ENCODE peak calls at places on chromosomes 4 and X, in five cellular contexts. J, M, Q, P and G are unnamed samples.

GRCh38 chr4:1565598-1566295 is 118.4 kb downstream of the FAM53A start:
- DNase-seq in M (no peak), J (no peak), Q (no peak), P (no peak), G (no peak)

GRCh38 chrX:133495464-133496391 is 80.4 kb upstream of the GPC4 start:
- DNase-seq in Q (peak), J (no peak), P (peak), M (peak), G (no peak)

GRCh38 chr4:169184236-169184635 is 86.5 kb downstream of the SH3RF1 start:
- DNase-seq in M (no peak), P (no peak), J (no peak), Q (peak), G (no peak)

GRCh38 chrX:20267924-20268701 is 1.4 kb upstream of the RPS6KA3 start:
- DNase-seq in P (peak), M (peak), J (no peak), Q (peak), G (no peak)

GRCh38 chr4:99723555-99724450 is 66.2 kb upstream of the C4orf54 start:
- DNase-seq in J (peak), M (peak), Q (peak), P (peak), G (peak)

GRCh38 chr4:40887690-40888089 is 137.9 kb downstream of the NSUN7 start:
- DNase-seq in M (peak), Q (peak), P (no peak), J (no peak), G (peak)

GRCh38 chrX:30275498-30275897 is 28.6 kb downstream of the MAGEB1 start:
- DNase-seq in P (no peak), M (peak), Q (peak), J (peak), G (no peak)

GRCh38 chr4:38461342-38461741 is 202.7 kb upstream of the KLF3 start:
- DNase-seq in J (no peak), P (no peak), Q (peak), M (peak), G (no peak)

GRCh38 chrX:122244080-122244479 is 940.0 kb upstream of the GRIA3 start:
- DNase-seq in M (no peak), Q (no peak), J (no peak), P (no peak), G (no peak)

GRCh38 chr4:13535118-13535517 is 9.2 kb downstream of the NKX3-2 start:
- DNase-seq in J (no peak), Q (no peak), M (no peak), P (no peak), G (no peak)

GRCh38 chr4:144750348-144750747 is 104.4 kb downstream of the HHIP start:
- DNase-seq in M (no peak), P (no peak), J (no peak), Q (no peak), G (no peak)

GRCh38 chr4:41438564-41438963 is 99.4 kb upstream of the LIMCH1 start:
- DNase-seq in P (no peak), Q (no peak), J (no peak), M (peak), G (no peak)

GRCh38 chrX:5733483-5733882 is 495.2 kb downstream of the NLGN4X start:
- DNase-seq in J (no peak), M (no peak), Q (no peak), P (no peak), G (no peak)

GRCh38 chr4:5014007-5014682 is 5.1 kb downstream of the CYTL1 start:
- DNase-seq in M (no peak), P (no peak), J (no peak), Q (no peak), G (no peak)

GRCh38 chrX:17590892-17591740 is 146.2 kb upstream of the SCML1 start:
- DNase-seq in P (peak), J (peak), Q (peak), M (peak), G (no peak)

GRCh38 chr4:42703776-42704175 is 46.9 kb upstream of the ATP8A1 start:
- DNase-seq in M (no peak), P (no peak), Q (no peak), J (no peak), G (no peak)

GRCh38 chr4:3369781-3370660 is 71.7 kb upstream of the HGFAC start:
- DNase-seq in P (peak), Q (peak), J (no peak), M (peak), G (peak)

GRCh38 chr4:139167774-139168444 is 9.1 kb downstream of the ELF2 start:
- DNase-seq in M (peak), Q (peak), P (no peak), J (peak), G (no peak)

GRCh38 chrX:44975666-44976263 is 102.8 kb downstream of the KDM6A start:
- DNase-seq in P (no peak), J (no peak), Q (no peak), M (peak), G (no peak)

GRCh38 chr4:82123934-82124333 is 249.9 kb downstream of the HNRNPD start:
- DNase-seq in M (no peak), Q (no peak), P (no peak), J (no peak), G (no peak)

GRCh38 chr4:102687373-102687981 is 73.3 kb downstream of the MANBA start:
- DNase-seq in M (peak), J (no peak), Q (peak), P (no peak), G (no peak)

GRCh38 chrX:107465932-107466620 is 16.6 kb downstream of the FRMPD3 start:
- DNase-seq in Q (no peak), J (no peak), M (no peak), P (no peak), G (no peak)